ENCODE peak calls at places on chromosomes 12 and 14, in ten cellular contexts. O is heart right ventricle; N is ascending aorta; L is psoas muscle; F is CD4-positive, alpha-beta memory T cell; Q is GM23338; E is spleen; H is aorta; X is NT2/D1; C is PC-9. M is an unnamed sample. For H3K36me3, the result is how much of the 10 kb centered on the place peaks cover.

GRCh38 chr14:85118274-85118673 is 411.7 kb upstream of the FLRT2 start:
- DNase-seq in O (no peak), N (no peak), L (no peak), F (no peak), Q (no peak), E (no peak), H (no peak), X (no peak), C (no peak), M (no peak)

GRCh38 chr12:114381177-114381576 is 24.8 kb downstream of the TBX5 start:
- DNase-seq in O (peak), N (no peak), L (no peak), F (no peak), Q (no peak), E (no peak), H (no peak), X (no peak), C (no peak), M (no peak)

GRCh38 chr14:77603654-77604270 is 12.7 kb downstream of the SPTLC2 start:
- DNase-seq in O (no peak), N (no peak), L (peak), F (no peak), Q (no peak), E (no peak), H (peak), X (no peak), C (no peak), M (no peak)

GRCh38 chr14:68401320-68401719 is 391.5 kb downstream of the ZFP36L1 start:
- DNase-seq in O (no peak), N (no peak), L (no peak), F (no peak), Q (no peak), E (no peak), H (no peak), X (no peak), C (no peak), M (no peak)

GRCh38 chr14:50371546-50371945 is 25.1 kb downstream of the CDKL1 start:
- DNase-seq in O (no peak), N (no peak), L (no peak), F (no peak), Q (no peak), E (no peak), H (no peak), X (no peak), C (no peak), M (no peak)

GRCh38 chr12:20262131-20262530 is 106.2 kb upstream of the PDE3A start:
- DNase-seq in O (no peak), N (no peak), L (no peak), F (no peak), Q (no peak), E (no peak), H (no peak), X (no peak), C (no peak), M (no peak)

GRCh38 chr12:42180990-42181611 is 36.4 kb upstream of the GXYLT1 start:
- DNase-seq in O (no peak), N (no peak), L (no peak), F (no peak), Q (no peak), E (no peak), H (no peak), X (no peak), C (no peak), M (no peak)

GRCh38 chr12:121637231-121637914 is 11.0 kb downstream of the ORAI1 start:
- DNase-seq in O (no peak), N (no peak), L (peak), F (peak), Q (no peak), E (peak), H (peak), X (no peak), C (no peak), M (no peak)

GRCh38 chr12:95802482-95803264 is 12.1 kb upstream of the NTN4 start:
- DNase-seq in O (no peak), N (no peak), L (no peak), F (no peak), Q (no peak), E (no peak), H (no peak), X (no peak), C (peak), M (peak)

GRCh38 chr12:16796168-16796567 is 190.2 kb upstream of the LMO3 start:
- DNase-seq in O (no peak), N (no peak), L (no peak), F (no peak), Q (peak), E (no peak), H (no peak), X (no peak), C (no peak), M (no peak)

GRCh38 chr14:95227279-95227860 is 70.0 kb upstream of the DICER1 start:
- DNase-seq in O (no peak), N (no peak), L (no peak), F (no peak), Q (peak), E (peak), H (no peak), X (no peak), C (no peak), M (peak)

GRCh38 chr14:24290746-24291145 is 8.8 kb downstream of the DHRS1 start:
- DNase-seq in O (no peak), N (no peak), L (no peak), F (no peak), Q (no peak), E (no peak), H (no peak), X (no peak), C (no peak), M (no peak)
- H3K36me3 ChIP-seq in O (under half), N (under half), L (under half), F (under half), Q (under half), E (under half), H (under half), X (under half), C (under half), M (under half)

GRCh38 chr12:53476769-53477209 is 22.5 kb downstream of the MAP3K12 start:
- DNase-seq in O (no peak), N (no peak), L (no peak), F (peak), Q (peak), E (no peak), H (no peak), X (no peak), C (no peak), M (no peak)
- H3K36me3 ChIP-seq in O (half or more), N (half or more), L (under half), F (half or more), Q (half or more), E (under half), H (under half), X (half or more), C (half or more), M (half or more)

GRCh38 chr14:102008891-102009290 is 44.5 kb downstream of the DYNC1H1 start:
- DNase-seq in O (no peak), N (no peak), L (no peak), F (no peak), Q (no peak), E (no peak), H (no peak), X (no peak), C (no peak), M (no peak)
- H3K36me3 ChIP-seq in O (half or more), N (half or more), L (under half), F (half or more), Q (half or more), E (under half), H (under half), X (half or more), C (half or more), M (half or more)

GRCh38 chr12:110349096-110349495 is 54.4 kb downstream of the ANAPC7 start:
- DNase-seq in O (no peak), N (no peak), L (no peak), F (no peak), Q (no peak), E (no peak), H (no peak), X (no peak), C (no peak), M (no peak)
- H3K36me3 ChIP-seq in O (under half), N (half or more), L (under half), F (under half), Q (under half), E (under half), H (under half), X (half or more), C (under half), M (half or more)